ENCODE peak calls at places on chromosomes 12 and 14, in seven cellular contexts. Z is H1, K is GM12891, X is SK-N-SH, C is HepG2, V is K562, P is GM12878. Q is an unnamed sample.

GRCh38 chr12:76680940-76681339 is 83.0 kb upstream of the ZDHHC17 start:
- DNase-seq in Z (no peak), K (no peak), X (no peak), C (no peak), V (no peak), P (no peak), Q (no peak)

GRCh38 chr12:105214670-105215375 is 21.2 kb downstream of the APPL2 start:
- DNase-seq in Z (no peak), K (no peak), X (no peak), C (peak; percentile 59), V (no peak), P (no peak), Q (no peak)

GRCh38 chr12:111529424-111530368 is 69.4 kb downstream of the ATXN2 start:
- DNase-seq in Z (peak; percentile 27), K (peak; percentile 59), X (peak; percentile 78), C (peak; percentile 58), V (peak; percentile 75), P (peak; percentile 24), Q (peak; percentile 53)

GRCh38 chr14:77529963-77530362 is 31.3 kb upstream of the ISM2 start:
- DNase-seq in Z (no peak), K (no peak), X (no peak), C (no peak), V (no peak), P (no peak), Q (no peak)

GRCh38 chr14:71693373-71693772 is 238.9 kb upstream of the RGS6 start:
- DNase-seq in Z (no peak), K (no peak), X (peak; percentile 26), C (no peak), V (no peak), P (no peak), Q (no peak)

GRCh38 chr14:92635031-92635430 is 113.4 kb downstream of the LGMN start:
- DNase-seq in Z (no peak), K (no peak), X (no peak), C (no peak), V (no peak), P (no peak), Q (no peak)

GRCh38 chr12:124927325-124928094 is 13.1 kb upstream of the UBC start:
- DNase-seq in Z (no peak), K (no peak), X (peak; percentile 89), C (peak; percentile 85), V (peak; percentile 86), P (peak; percentile 90), Q (peak; percentile 75)

GRCh38 chr12:124898200-124898950 is 16.1 kb downstream of the UBC start:
- DNase-seq in Z (peak; percentile 53), K (no peak), X (peak; percentile 81), C (peak; percentile 63), V (peak; percentile 49), P (no peak), Q (no peak)

GRCh38 chr12:32171211-32171610 is 64.6 kb downstream of the BICD1 start:
- DNase-seq in Z (no peak), K (no peak), X (no peak), C (no peak), V (no peak), P (no peak), Q (no peak)

GRCh38 chr12:93191461-93191860 is 186.3 kb upstream of the NUDT4 start:
- DNase-seq in Z (no peak), K (no peak), X (no peak), C (no peak), V (no peak), P (no peak), Q (no peak)

GRCh38 chr14:72444701-72445100 is 449.2 kb downstream of the DPF3 start:
- DNase-seq in Z (no peak), K (no peak), X (no peak), C (no peak), V (no peak), P (no peak), Q (no peak)

GRCh38 chr14:92487513-92488133 is 26.0 kb upstream of the RIN3 start:
- DNase-seq in Z (no peak), K (no peak), X (no peak), C (no peak), V (no peak), P (no peak), Q (no peak)

GRCh38 chr14:102654298-102654697 is 61.8 kb downstream of the RCOR1 start:
- DNase-seq in Z (no peak), K (no peak), X (no peak), C (no peak), V (no peak), P (no peak), Q (no peak)

GRCh38 chr14:34713681-34714319 is 593 bp downstream of the CFL2 start:
- DNase-seq in Z (no peak), K (no peak), X (no peak), C (peak; percentile 55), V (peak; percentile 33), P (no peak), Q (no peak)

GRCh38 chr14:105064721-105065143 is 498 bp downstream of the GPR132 start:
- DNase-seq in Z (no peak), K (no peak), X (peak; percentile 44), C (peak; percentile 36), V (no peak), P (no peak), Q (no peak)

GRCh38 chr14:105062048-105062433 is 3.2 kb downstream of the GPR132 start:
- DNase-seq in Z (no peak), K (no peak), X (no peak), C (no peak), V (no peak), P (no peak), Q (no peak)

GRCh38 chr14:105061428-105062047 is 3.7 kb downstream of the GPR132 start:
- DNase-seq in Z (no peak), K (peak; percentile 56), X (no peak), C (no peak), V (no peak), P (no peak), Q (no peak)

GRCh38 chr14:105064001-105064400 is 1.2 kb downstream of the GPR132 start:
- DNase-seq in Z (no peak), K (no peak), X (no peak), C (no peak), V (no peak), P (no peak), Q (no peak)

DNA sequence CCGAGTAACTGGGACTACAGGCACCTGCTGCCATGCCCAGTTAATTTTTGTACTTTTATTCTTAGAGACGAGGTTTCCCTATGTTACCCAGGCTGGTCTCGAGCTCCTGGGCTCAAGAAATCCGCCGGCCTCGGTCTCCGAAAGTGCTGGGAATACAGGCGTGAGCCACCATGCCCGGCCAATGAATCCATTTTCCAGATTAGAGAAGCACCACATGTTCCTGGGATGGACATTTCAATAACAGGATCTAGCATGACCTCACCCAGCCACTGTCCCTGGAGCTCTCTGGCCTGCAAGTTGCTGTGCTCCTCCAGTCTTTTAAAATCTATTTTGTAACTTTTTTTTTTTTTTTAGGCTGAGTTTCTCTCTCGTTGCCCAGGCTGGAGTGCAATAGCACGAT is 2.2 kb downstream of the GPR132 start:
- DNase-seq in Z (no peak), K (no peak), X (no peak), C (no peak), V (no peak), P (no peak), Q (no peak)
- TF ChIP-seq TAF1 in Z (no peak), K (no peak), X (no peak), C (no peak), V (no peak), P (no peak), Q (no peak)

DNA sequence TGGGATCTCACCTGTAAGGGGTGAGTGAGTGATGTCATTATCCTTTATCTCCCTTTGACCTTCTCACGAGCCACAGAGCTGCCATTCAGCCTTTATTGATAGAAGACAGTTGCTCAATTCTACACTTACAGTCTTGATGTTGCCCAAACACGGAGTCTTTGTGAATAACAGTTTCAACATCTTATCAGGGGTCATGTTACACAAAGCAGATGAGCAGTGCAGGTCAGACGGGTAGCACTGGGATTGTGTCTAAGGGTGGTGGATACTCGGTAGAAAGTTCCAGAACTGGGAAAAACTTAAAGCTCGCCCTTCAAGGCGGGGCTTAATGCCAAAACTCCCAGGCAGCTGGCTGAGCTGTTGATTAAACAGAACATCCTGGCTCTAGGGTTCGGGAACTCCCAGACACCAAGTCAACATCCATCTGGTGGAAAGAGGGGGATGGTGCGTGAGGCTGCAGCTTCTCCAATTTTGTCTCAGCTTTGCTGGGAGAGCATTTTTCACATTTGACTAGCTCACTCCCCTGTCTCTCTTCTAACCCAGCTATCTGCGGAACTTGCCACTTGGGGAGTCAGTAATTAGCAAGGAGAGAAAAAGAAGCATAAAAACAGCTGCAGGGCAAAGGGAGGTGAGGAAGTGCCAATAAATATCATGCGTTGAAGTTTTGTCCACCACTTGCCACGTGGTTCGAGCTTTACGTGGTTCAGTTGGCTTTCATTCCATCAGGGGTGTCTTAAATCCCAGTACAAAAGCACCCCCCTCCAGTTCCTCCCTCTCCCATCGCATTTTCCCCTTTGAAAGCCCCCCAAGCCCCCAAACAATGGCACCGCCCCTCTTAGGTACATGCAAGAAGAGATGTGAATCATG is 31.0 kb downstream of the FOXN4 start:
- DNase-seq in Z (no peak), K (no peak), X (no peak), C (peak; percentile 97), V (no peak), P (no peak), Q (no peak)
- TF ChIP-seq TAF1 in Z (no peak), K (no peak), X (no peak), C (no peak), V (no peak), P (no peak), Q (no peak)

DNA sequence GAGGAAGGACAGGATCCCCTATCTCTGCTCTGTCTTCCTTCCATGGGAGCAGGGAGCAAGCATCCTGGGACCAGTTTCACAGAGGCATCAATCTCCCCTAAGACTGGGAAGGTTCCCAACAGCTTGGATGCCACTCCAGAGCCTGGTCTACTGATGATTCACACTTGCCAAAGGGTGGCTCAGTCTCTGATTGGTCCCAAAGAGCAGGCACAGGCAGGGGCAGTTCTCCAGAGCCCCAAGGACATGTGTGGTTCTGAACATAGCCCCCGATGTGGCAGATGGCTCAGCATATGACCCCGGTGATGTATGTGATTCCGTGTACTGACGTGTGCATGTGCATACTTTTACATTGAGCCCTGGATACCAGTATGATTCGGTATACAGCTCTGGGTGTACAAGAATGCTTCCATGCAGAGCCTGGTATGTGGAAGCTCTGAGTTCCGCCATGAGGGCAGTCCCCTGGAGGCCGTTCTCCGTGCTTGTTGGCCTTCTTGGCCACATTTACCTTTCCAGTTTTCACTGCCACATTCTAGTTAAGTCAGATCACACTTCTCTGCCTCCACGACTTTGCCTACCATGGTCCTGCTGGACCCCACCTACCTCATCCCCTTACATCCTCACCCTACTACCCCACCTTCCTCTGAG is 21.2 kb downstream of the ITGA7 start:
- DNase-seq in Z (no peak), K (no peak), X (no peak), C (no peak), V (no peak), P (no peak), Q (no peak)
- TF ChIP-seq TAF1 in Z (no peak), K (no peak), X (no peak), C (no peak), V (no peak), P (no peak), Q (no peak)

DNA sequence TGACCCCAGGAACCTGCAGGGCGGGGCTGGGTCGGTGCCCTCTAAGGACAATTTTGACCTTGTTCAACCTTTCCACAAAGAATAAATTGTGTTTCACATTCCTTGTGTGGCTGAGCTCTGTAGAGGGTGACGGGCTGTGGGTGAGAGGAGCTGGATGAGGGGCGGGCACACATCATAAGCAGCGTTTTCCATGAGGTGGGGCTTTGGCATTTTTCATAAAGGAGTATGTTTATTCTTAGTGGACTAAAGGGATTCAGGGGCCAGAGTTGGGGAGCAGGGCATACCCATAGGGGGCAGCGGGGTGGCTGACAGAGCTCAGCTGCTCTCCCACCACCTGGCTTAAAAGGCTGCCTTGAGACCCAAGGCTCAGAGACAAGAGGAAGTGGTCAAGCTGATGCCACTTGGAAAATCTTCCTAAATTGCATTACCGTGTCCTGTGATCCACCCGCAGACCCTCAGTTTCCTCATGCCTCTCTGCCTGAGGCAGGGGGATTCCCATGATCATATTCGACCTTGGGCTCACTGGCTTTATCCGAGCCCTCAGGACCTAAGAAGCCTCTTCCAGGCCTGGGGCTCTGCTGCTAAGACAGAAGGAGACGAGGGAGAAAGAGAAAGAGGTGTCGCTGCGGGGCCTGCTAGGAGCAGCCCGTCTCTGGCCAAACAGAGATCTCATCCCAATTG is 11.4 kb downstream of the MMP14 start:
- DNase-seq in Z (no peak), K (no peak), X (peak; percentile 57), C (no peak), V (no peak), P (no peak), Q (no peak)
- TF ChIP-seq TAF1 in Z (no peak), K (no peak), X (no peak), C (no peak), V (no peak), P (no peak), Q (no peak)